ENCODE peak calls at places on chromosomes 6 and 20, in eight cellular contexts. L is T-helper 1 cell; V is NCI-H1930; U is T-helper 17 cell; I is type B pancreatic cell; F is NCI-H2029; N is activated CD4-positive, CD25-positive, alpha-beta regulatory T cell; G is H9. Y is an unnamed sample.

GRCh38 chr6:6631053-6631452 is 42.5 kb downstream of the LY86 start:
- DNase-seq in N (no peak), F (no peak), G (no peak), I (no peak), U (no peak), L (no peak), V (no peak), Y (no peak)

GRCh38 chr6:11043961-11044711 is at the start of gene ELOVL2:
- DNase-seq in L (no peak), U (no peak), I (peak), V (peak), G (peak), N (no peak), F (peak), Y (peak)

GRCh38 chr20:44001667-44002596 is 87.3 kb downstream of the TOX2 start:
- DNase-seq in N (no peak), L (no peak), V (no peak), G (no peak), I (no peak), U (no peak), F (peak), Y (no peak)

GRCh38 chr6:19204445-19204844 is 632.7 kb upstream of the ID4 start:
- DNase-seq in G (no peak), V (no peak), U (no peak), I (no peak), N (no peak), F (no peak), L (no peak), Y (no peak)

GRCh38 chr20:1818247-1818840 is 76.9 kb upstream of the SIRPA start:
- DNase-seq in F (no peak), G (no peak), V (no peak), U (no peak), N (no peak), L (no peak), I (no peak), Y (no peak)

GRCh38 chr6:52157301-52157930 is 28.8 kb upstream of the IL17A start:
- DNase-seq in V (no peak), I (no peak), F (no peak), N (no peak), L (no peak), U (no peak), G (no peak), Y (peak)

GRCh38 chr6:22300287-22300998 is 3.6 kb upstream of the PRL start:
- DNase-seq in N (no peak), I (no peak), L (no peak), V (no peak), U (no peak), F (no peak), G (no peak), Y (no peak)

GRCh38 chr6:157877149-157877548 is 54.1 kb downstream of the SNX9 start:
- DNase-seq in V (no peak), F (no peak), U (no peak), N (no peak), I (no peak), G (no peak), L (no peak), Y (no peak)

GRCh38 chr6:24431045-24431451 is 28.3 kb downstream of the MRS2 start:
- DNase-seq in V (peak), G (no peak), I (no peak), F (peak), U (no peak), N (no peak), L (no peak), Y (peak)

GRCh38 chr6:117272032-117272866 is 6.9 kb downstream of the VGLL2 start:
- DNase-seq in U (no peak), G (peak), F (no peak), V (no peak), N (no peak), L (no peak), I (no peak), Y (no peak)

GRCh38 chr20:33172781-33173180 is 4.8 kb downstream of the BPIFA2 start:
- DNase-seq in V (no peak), I (no peak), U (no peak), G (no peak), L (no peak), F (peak), N (no peak), Y (no peak)

GRCh38 chr6:24899647-24900325 is 36.0 kb downstream of the RIPOR2 start:
- DNase-seq in I (no peak), G (no peak), V (no peak), U (no peak), L (no peak), N (no peak), F (no peak), Y (no peak)